ENCODE peak calls at places on chromosomes 6 and 20, in four cellular contexts. One of them, this sample, is unnamed.

GRCh38 chr6:34213772-34214171 is 22.9 kb upstream of the HMGA1 start:
- DNase-seq in NCI-H1105: no peak
- DNase-seq in adipocyte: no peak
- DNase-seq in HS-27A: no peak
- DNase-seq in this sample: no peak

GRCh38 chr6:116575227-116575626 is 3.9 kb downstream of the RWDD1 start:
- DNase-seq in HS-27A: no peak
- DNase-seq in adipocyte: no peak
- DNase-seq in NCI-H1105: no peak
- DNase-seq in this sample: no peak

GRCh38 chr6:26097268-26097875 is 10.1 kb downstream of the HFE start:
- DNase-seq in NCI-H1105: peak
- DNase-seq in HS-27A: no peak
- DNase-seq in adipocyte: peak
- DNase-seq in this sample: peak

GRCh38 chr6:101614774-101615173 is 221.3 kb downstream of the GRIK2 start:
- DNase-seq in adipocyte: peak
- DNase-seq in HS-27A: no peak
- DNase-seq in NCI-H1105: no peak
- DNase-seq in this sample: no peak

GRCh38 chr6:27617700-27618689 is 145.1 kb upstream of the ZNF184 start:
- DNase-seq in HS-27A: no peak
- DNase-seq in NCI-H1105: peak
- DNase-seq in adipocyte: peak
- DNase-seq in this sample: no peak

GRCh38 chr6:137044366-137045220 is at the start of gene IL20RA:
- DNase-seq in adipocyte: peak
- DNase-seq in HS-27A: no peak
- DNase-seq in NCI-H1105: no peak
- DNase-seq in this sample: no peak

GRCh38 chr20:3010985-3011723 is 32.3 kb upstream of the GNRH2 start:
- DNase-seq in HS-27A: no peak
- DNase-seq in adipocyte: peak
- DNase-seq in NCI-H1105: no peak
- DNase-seq in this sample: peak

GRCh38 chr6:148565931-148566663 is 180.7 kb upstream of the UST start:
- DNase-seq in adipocyte: peak
- DNase-seq in HS-27A: peak
- DNase-seq in NCI-H1105: no peak
- DNase-seq in this sample: no peak

GRCh38 chr6:24584390-24584735 is 61.6 kb downstream of the KIAA0319 start:
- DNase-seq in HS-27A: no peak
- DNase-seq in NCI-H1105: peak
- DNase-seq in adipocyte: no peak
- DNase-seq in this sample: peak

GRCh38 chr6:125469915-125470314 is 168.1 kb upstream of the HDDC2 start:
- DNase-seq in HS-27A: no peak
- DNase-seq in adipocyte: peak
- DNase-seq in NCI-H1105: no peak
- DNase-seq in this sample: no peak

GRCh38 chr20:4767084-4767483 is 45.4 kb downstream of the PRND start:
- DNase-seq in HS-27A: no peak
- DNase-seq in NCI-H1105: no peak
- DNase-seq in adipocyte: no peak
- DNase-seq in this sample: no peak

GRCh38 chr20:15487030-15487429 is 1086.2 kb downstream of the KIF16B start:
- DNase-seq in NCI-H1105: no peak
- DNase-seq in adipocyte: peak
- DNase-seq in HS-27A: peak
- DNase-seq in this sample: no peak

GRCh38 chr6:163780993-163781392 is 366.5 kb downstream of the QKI start:
- DNase-seq in NCI-H1105: no peak
- DNase-seq in HS-27A: no peak
- DNase-seq in adipocyte: no peak
- DNase-seq in this sample: no peak

GRCh38 chr6:157096522-157096921 is 226.8 kb downstream of the TMEM242 start:
- DNase-seq in HS-27A: no peak
- DNase-seq in NCI-H1105: no peak
- DNase-seq in adipocyte: no peak
- DNase-seq in this sample: peak

GRCh38 chr6:30007132-30007764 is 53.8 kb upstream of the POLR1H start:
- DNase-seq in HS-27A: no peak
- DNase-seq in adipocyte: peak
- DNase-seq in NCI-H1105: peak
- DNase-seq in this sample: peak

GRCh38 chr6:125310994-125311649 is 9.4 kb upstream of the HDDC2 start:
- DNase-seq in NCI-H1105: peak
- DNase-seq in HS-27A: no peak
- DNase-seq in adipocyte: peak
- DNase-seq in this sample: peak

GRCh38 chr20:21237956-21238355 is 65.2 kb upstream of the XRN2 start:
- DNase-seq in adipocyte: no peak
- DNase-seq in HS-27A: no peak
- DNase-seq in NCI-H1105: no peak
- DNase-seq in this sample: no peak

GRCh38 chr6:34248198-34248726 is 544 bp downstream of the SMIM29 start:
- DNase-seq in adipocyte: peak
- DNase-seq in NCI-H1105: no peak
- DNase-seq in HS-27A: no peak
- DNase-seq in this sample: no peak

GRCh38 chr20:34709044-34709835 is 5.1 kb downstream of the TP53INP2 start:
- DNase-seq in HS-27A: peak
- DNase-seq in adipocyte: peak
- DNase-seq in NCI-H1105: peak
- DNase-seq in this sample: peak

GRCh38 chr6:149846321-149846720 is 17.8 kb downstream of the LRP11 start:
- DNase-seq in HS-27A: peak
- DNase-seq in adipocyte: peak
- DNase-seq in NCI-H1105: peak
- DNase-seq in this sample: no peak

GRCh38 chr20:47568019-47568418 is 66.3 kb downstream of the NCOA3 start:
- DNase-seq in adipocyte: peak
- DNase-seq in NCI-H1105: no peak
- DNase-seq in HS-27A: peak
- DNase-seq in this sample: peak

GRCh38 chr20:17990278-17990972 is 21.6 kb downstream of the MGME1 start:
- DNase-seq in NCI-H1105: no peak
- DNase-seq in HS-27A: no peak
- DNase-seq in adipocyte: no peak
- DNase-seq in this sample: no peak

GRCh38 chr20:10427060-10427692 is 6.8 kb downstream of the MKKS start:
- DNase-seq in adipocyte: peak
- DNase-seq in NCI-H1105: peak
- DNase-seq in HS-27A: no peak
- DNase-seq in this sample: peak

GRCh38 chr6:80145509-80145908 is 39.0 kb downstream of the BCKDHB start:
- DNase-seq in HS-27A: no peak
- DNase-seq in NCI-H1105: no peak
- DNase-seq in adipocyte: peak
- DNase-seq in this sample: no peak

GRCh38 chr6:76861403-76861802 is 601.9 kb downstream of the HTR1B start:
- DNase-seq in HS-27A: no peak
- DNase-seq in NCI-H1105: no peak
- DNase-seq in adipocyte: no peak
- DNase-seq in this sample: no peak

GRCh38 chr6:156833755-156834154 is 56.6 kb downstream of the ARID1B start:
- DNase-seq in HS-27A: no peak
- DNase-seq in adipocyte: no peak
- DNase-seq in NCI-H1105: peak
- DNase-seq in this sample: no peak

GRCh38 chr6:131524695-131525336 is 48.2 kb upstream of the ARG1 start:
- DNase-seq in adipocyte: no peak
- DNase-seq in HS-27A: no peak
- DNase-seq in NCI-H1105: no peak
- DNase-seq in this sample: no peak

GRCh38 chr6:130697661-130698535 is 129.3 kb upstream of the SMLR1 start:
- DNase-seq in NCI-H1105: peak
- DNase-seq in HS-27A: peak
- DNase-seq in adipocyte: peak
- DNase-seq in this sample: no peak

GRCh38 chr6:118283759-118284158 is 264.3 kb upstream of the PLN start:
- DNase-seq in HS-27A: peak
- DNase-seq in adipocyte: peak
- DNase-seq in NCI-H1105: peak
- DNase-seq in this sample: peak

GRCh38 chr6:132742495-132742894 is 15.2 kb downstream of the VNN2 start:
- DNase-seq in adipocyte: no peak
- DNase-seq in HS-27A: no peak
- DNase-seq in NCI-H1105: no peak
- DNase-seq in this sample: no peak

GRCh38 chr6:166008441-166009369 is 158.9 kb downstream of the TBXT start:
- DNase-seq in HS-27A: no peak
- DNase-seq in adipocyte: no peak
- DNase-seq in NCI-H1105: peak
- DNase-seq in this sample: no peak

GRCh38 chr20:2470051-2470431 is 548 bp downstream of the SNRPB start:
- DNase-seq in HS-27A: peak
- DNase-seq in NCI-H1105: no peak
- DNase-seq in adipocyte: peak
- DNase-seq in this sample: no peak

GRCh38 chr6:136723780-136724179 is 68.5 kb downstream of the MAP3K5 start:
- DNase-seq in adipocyte: no peak
- DNase-seq in HS-27A: no peak
- DNase-seq in NCI-H1105: no peak
- DNase-seq in this sample: no peak

GRCh38 chr20:50085481-50086365 is 27.2 kb downstream of the UBE2V1 start:
- DNase-seq in NCI-H1105: peak
- DNase-seq in adipocyte: peak
- DNase-seq in HS-27A: peak
- DNase-seq in this sample: no peak

GRCh38 chr6:122722746-122723145 is 56.8 kb upstream of the FABP7 start:
- DNase-seq in NCI-H1105: no peak
- DNase-seq in HS-27A: no peak
- DNase-seq in adipocyte: no peak
- DNase-seq in this sample: no peak

GRCh38 chr6:137799950-137800568 is 67.0 kb upstream of the TNFAIP3 start:
- DNase-seq in adipocyte: peak
- DNase-seq in NCI-H1105: peak
- DNase-seq in HS-27A: no peak
- DNase-seq in this sample: no peak

This sample was measured in NCI-H187.